ENCODE peak calls at places on chromosomes 1 and 21, in six cellular contexts. X, U, G, W, J and E are unnamed samples.

GRCh38 chr1:243924588-243925349 is 74.7 kb upstream of the AKT3 start:
- DNase-seq in J (no peak), W (no peak), U (no peak), X (peak; percentile 64), G (no peak), E (no peak)

GRCh38 chr1:183887826-183888819 is 83.2 kb downstream of the RGL1 start:
- DNase-seq in J (no peak), G (no peak), X (peak; percentile 40), W (no peak), U (no peak), E (no peak)

GRCh38 chr1:89812992-89813391 is 7.8 kb upstream of the LRRC8D start:
- DNase-seq in J (no peak), G (no peak), X (peak; percentile 59), W (no peak), U (no peak), E (no peak)

GRCh38 chr1:113987259-113987658 is 8.0 kb downstream of the OLFML3 start:
- DNase-seq in U (no peak), J (no peak), W (no peak), X (no peak), G (no peak), E (no peak)

GRCh38 chr1:35031103-35031452 is 667 bp downstream of the ZMYM6 start:
- DNase-seq in W (peak; percentile 19), X (peak; percentile 47), G (no peak), U (peak; percentile 25), J (no peak), E (no peak)

GRCh38 chr1:86782482-86782881 is 78.1 kb downstream of the SH3GLB1 start:
- DNase-seq in J (no peak), G (no peak), U (no peak), W (no peak), X (no peak), E (no peak)

GRCh38 chr21:33236013-33236686 is 6.4 kb downstream of the IFNAR2 start:
- DNase-seq in G (no peak), J (no peak), W (no peak), U (no peak), X (no peak), E (no peak)

GRCh38 chr1:76059461-76059860 is 15.1 kb upstream of the ST6GALNAC3 start:
- DNase-seq in W (no peak), X (no peak), U (no peak), J (no peak), G (no peak), E (no peak)

GRCh38 chr1:239274242-239274830 is 112.0 kb upstream of the CHRM3 start:
- DNase-seq in G (no peak), X (no peak), W (no peak), J (no peak), U (no peak), E (no peak)

GRCh38 chr21:37060296-37060695 is 12.6 kb downstream of the PIGP start:
- DNase-seq in X (peak; percentile 99), J (no peak), W (no peak), U (peak; percentile 67), G (no peak), E (no peak)

GRCh38 chr1:19412654-19413053 is 72.7 kb downstream of the CAPZB start:
- DNase-seq in W (no peak), U (no peak), G (no peak), J (no peak), X (no peak), E (no peak)

GRCh38 chr21:43893536-43894205 is 28.6 kb downstream of the AGPAT3 start:
- DNase-seq in W (no peak), U (no peak), J (no peak), X (no peak), G (no peak), E (no peak)

GRCh38 chr1:150619576-150620509 is 9.6 kb downstream of the ENSA start:
- DNase-seq in J (no peak), G (no peak), W (no peak), U (no peak), X (peak; percentile 80), E (no peak)

GRCh38 chr1:175914115-175914514 is 170.7 kb upstream of the TNR start:
- DNase-seq in X (no peak), G (no peak), J (no peak), W (no peak), U (no peak), E (no peak)

GRCh38 chr21:46667735-46668380 is 32.4 kb downstream of the PRMT2 start:
- DNase-seq in J (no peak), U (peak; percentile 76), G (no peak), W (peak; percentile 57), X (peak; percentile 73), E (no peak)

GRCh38 chr1:219340796-219341195 is 167.1 kb downstream of the LYPLAL1 start:
- DNase-seq in X (no peak), U (no peak), W (no peak), J (no peak), G (no peak), E (no peak)

GRCh38 chr1:15261155-15262002 is 14.4 kb downstream of the FHAD1 start:
- DNase-seq in X (no peak), W (no peak), G (peak; percentile 71), J (peak; percentile 66), U (no peak), E (no peak)

GRCh38 chr1:105652109-105652508 is 1404.4 kb upstream of the PRMT6 start:
- DNase-seq in G (no peak), J (no peak), U (no peak), X (no peak), W (no peak), E (no peak)

GRCh38 chr1:51063121-51063520 is 38.9 kb upstream of the C1orf185 start:
- DNase-seq in W (no peak), X (peak; percentile 97), U (no peak), J (no peak), G (no peak), E (no peak)

GRCh38 chr1:41171266-41171874 is 70.7 kb downstream of the SCMH1 start:
- DNase-seq in U (no peak), G (no peak), X (no peak), W (no peak), J (no peak), E (no peak)

GRCh38 chr1:51956528-51957509 is 33.7 kb downstream of the RAB3B start:
- DNase-seq in X (no peak), U (no peak), G (no peak), J (no peak), W (peak; percentile 16), E (no peak)

GRCh38 chr1:23421752-23422312 is 2.7 kb downstream of the TCEA3 start:
- DNase-seq in X (peak; percentile 81), U (no peak), J (no peak), G (no peak), W (no peak), E (no peak)

GRCh38 chr1:198361373-198361772 is 179.1 kb downstream of the ATP6V1G3 start:
- DNase-seq in G (no peak), W (no peak), J (no peak), X (peak; percentile 3), U (no peak), E (no peak)

GRCh38 chr1:198357937-198358336 is 182.5 kb downstream of the ATP6V1G3 start:
- DNase-seq in J (no peak), G (no peak), X (no peak), U (no peak), W (no peak), E (no peak)

GRCh38 chr1:198363752-198364151 is 176.7 kb downstream of the ATP6V1G3 start:
- DNase-seq in U (no peak), W (no peak), G (no peak), X (no peak), J (no peak), E (no peak)

GRCh38 chr1:198364471-198364870 is 176.0 kb downstream of the ATP6V1G3 start:
- DNase-seq in W (no peak), U (no peak), J (no peak), G (no peak), X (peak; percentile 54), E (no peak)

GRCh38 chr1:198359024-198359653 is 181.3 kb downstream of the ATP6V1G3 start:
- DNase-seq in W (no peak), J (no peak), U (no peak), G (no peak), X (peak; percentile 44), E (no peak)
- TF ChIP-seq CTCF in W (peak; percentile 42), J (peak; percentile 64), U (peak; percentile 35), G (no peak), X (peak; percentile 45), E (peak; percentile 72)

GRCh38 chr1:215672482-215672881 is 105.4 kb downstream of the KCTD3 start:
- DNase-seq in X (no peak), J (no peak), W (no peak), G (no peak), U (no peak), E (no peak)
- TF ChIP-seq CTCF in X (no peak), J (no peak), W (no peak), G (no peak), U (no peak), E (no peak)

DNA sequence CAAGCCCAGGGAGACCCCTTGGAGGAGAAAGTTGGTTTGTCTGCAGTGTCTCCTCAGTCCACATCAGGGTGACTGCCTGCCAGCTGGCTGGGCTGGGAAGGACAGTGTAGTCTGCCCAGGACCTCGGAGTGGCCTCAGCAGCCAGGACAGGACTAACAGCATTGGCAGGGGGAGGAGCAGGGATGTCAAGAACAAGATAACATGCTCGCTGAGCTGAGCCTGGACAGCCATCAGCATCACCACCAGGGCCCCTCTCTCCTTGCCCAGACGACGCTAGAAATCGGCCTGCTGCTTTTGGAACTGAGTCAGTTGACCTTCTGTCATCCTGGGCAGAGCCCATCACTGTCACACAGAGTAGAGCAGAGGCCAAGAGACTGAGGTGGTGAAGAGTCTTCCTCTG is 83.6 kb upstream of the CNTN2 start:
- DNase-seq in W (no peak), J (no peak), G (no peak), X (no peak), U (no peak), E (no peak)
- TF ChIP-seq CTCF in W (no peak), J (no peak), G (no peak), X (no peak), U (no peak), E (no peak)

GRCh38 chr21:41614456-41615010 is 106.6 kb upstream of the TMPRSS2 start:
- DNase-seq in X (no peak), G (no peak), U (no peak), J (no peak), W (no peak), E (no peak)

GRCh38 chr21:41611441-41611840 is 103.5 kb upstream of the TMPRSS2 start:
- DNase-seq in W (no peak), X (no peak), J (no peak), U (no peak), G (peak; percentile 25), E (no peak)

GRCh38 chr21:41611966-41612606 is 104.1 kb upstream of the TMPRSS2 start:
- DNase-seq in W (peak; percentile 51), G (no peak), U (no peak), X (peak; percentile 20), J (no peak), E (no peak)

GRCh38 chr21:41613421-41613998 is 105.6 kb upstream of the TMPRSS2 start:
- DNase-seq in J (no peak), U (no peak), W (no peak), X (no peak), G (no peak), E (no peak)

DNA sequence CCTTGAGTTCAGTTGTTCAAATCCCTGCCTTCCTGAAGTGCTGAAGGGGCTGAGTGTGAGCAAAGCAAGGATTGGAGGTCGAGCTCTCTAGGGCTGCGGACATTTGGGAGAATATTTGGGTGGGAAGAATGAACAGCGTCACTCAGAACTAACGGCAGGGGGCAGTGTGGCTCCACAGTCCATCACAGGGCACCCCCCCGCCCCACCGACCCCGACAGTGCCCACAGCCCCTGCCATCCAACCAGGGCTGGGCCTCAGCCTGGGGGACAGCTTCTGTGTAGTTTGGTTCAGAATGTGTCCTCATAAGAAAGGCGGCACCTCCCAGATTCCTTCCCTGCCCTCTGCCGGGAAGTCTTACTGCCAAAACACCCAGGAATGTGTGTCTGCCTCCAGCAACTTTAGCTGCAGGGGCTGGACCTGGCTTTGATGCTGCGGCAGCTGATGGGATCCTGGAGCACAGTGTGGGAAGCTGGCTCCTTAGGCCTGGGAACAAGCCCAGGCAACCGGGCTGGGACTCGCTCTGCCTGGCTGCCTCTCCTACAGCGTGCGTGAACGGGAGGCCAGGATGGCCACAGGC is 104.8 kb upstream of the TMPRSS2 start:
- DNase-seq in U (peak; percentile 75), J (no peak), X (peak; percentile 79), G (peak; percentile 91), W (peak; percentile 79), E (peak; percentile 98)
- TF ChIP-seq CTCF in U (peak; percentile 88), J (peak; percentile 76), X (peak; percentile 83), G (peak; percentile 67), W (peak; percentile 81), E (peak; percentile 95)